ENCODE peak calls at places on chromosomes 12 and 14, in five cellular contexts. E is foreskin fibroblast; S is right cardiac atrium; C is activated gamma-delta T cell treated with Interleukin-2 at 50 U/mL for 16 hours; Z is CD4-positive, alpha-beta memory T cell. J is an unnamed sample.

GRCh38 chr12:121792607-121793500 is 634 bp downstream of the RHOF start:
- DNase-seq in E (no peak), S (peak; percentile 79), C (peak; percentile 58), Z (peak; percentile 79), J (peak; percentile 88)

GRCh38 chr14:63904724-63905123 is 51.9 kb downstream of the SYNE2 start:
- DNase-seq in E (no peak), S (no peak), C (no peak), Z (no peak), J (no peak)

GRCh38 chr12:96121271-96121711 is 72.9 kb upstream of the ELK3 start:
- DNase-seq in E (no peak), S (no peak), C (no peak), Z (no peak), J (no peak)

GRCh38 chr12:105348561-105348960 is 18.1 kb downstream of the C12orf75 start:
- DNase-seq in E (no peak), S (no peak), C (no peak), Z (no peak), J (no peak)

GRCh38 chr12:74889073-74889472 is 320.6 kb downstream of the KCNC2 start:
- DNase-seq in E (no peak), S (no peak), C (no peak), Z (no peak), J (no peak)

GRCh38 chr12:604956-605355 is 58.3 kb downstream of the NINJ2 start:
- DNase-seq in E (no peak), S (no peak), C (no peak), Z (no peak), J (peak; percentile 37)

GRCh38 chr14:74018704-74019407 is at the start of the genes BBOF1 and ENTPD5:
- DNase-seq in E (peak; percentile 89), S (peak; percentile 95), C (peak; percentile 81), Z (peak; percentile 88), J (peak; percentile 94)

GRCh38 chr12:12022306-12022931 is 48.3 kb upstream of the BCL2L14 start:
- DNase-seq in E (no peak), S (no peak), C (no peak), Z (no peak), J (no peak)

GRCh38 chr12:75611041-75611440 is 99.6 kb upstream of the KRR1 start:
- DNase-seq in E (no peak), S (no peak), C (no peak), Z (no peak), J (no peak)

GRCh38 chr14:33796356-33796755 is 154.5 kb downstream of the EGLN3 start:
- DNase-seq in E (no peak), S (no peak), C (no peak), Z (no peak), J (no peak)

GRCh38 chr14:72801381-72801812 is 92.5 kb downstream of the DPF3 start:
- DNase-seq in E (peak; percentile 90), S (no peak), C (peak; percentile 10), Z (no peak), J (no peak)

J was measured in kidney.